ENCODE peak calls at places on chromosomes 13 and 19, in nine cellular contexts. C is stomach; P is tibial nerve; R is Peyer's patch; S is effector memory CD4-positive, alpha-beta T cell; F is uterus; X is H9; G is PC-3; Z is PC-9. H is an unnamed sample.
A peak's percentile ranks its signal among the peaks of the same experiment; 100 is the strongest.

GRCh38 chr13:40660692-40661091 is 5.7 kb downstream of the FOXO1 start:
- DNase-seq in X (no peak), F (no peak), R (no peak), C (no peak), P (no peak), Z (no peak), S (no peak), G (no peak), H (no peak)

GRCh38 chr13:114015111-114015551 is 41.3 kb upstream of the C13orf46 start:
- DNase-seq in P (no peak), Z (no peak), S (no peak), G (no peak), X (no peak), F (no peak), R (no peak), C (peak; percentile 58), H (no peak)

GRCh38 chr19:3881272-3882040 is 971 bp downstream of the ATCAY start:
- DNase-seq in C (no peak), Z (no peak), X (peak; percentile 59), S (no peak), G (no peak), R (no peak), P (no peak), F (no peak), H (no peak)

GRCh38 chr13:40539954-40540706 is 126.3 kb downstream of the FOXO1 start:
- DNase-seq in P (no peak), R (no peak), F (no peak), Z (peak; percentile 46), G (peak; percentile 84), C (no peak), X (peak; percentile 49), S (no peak), H (peak; percentile 34)

GRCh38 chr13:43368003-43368402 is 344.6 kb downstream of the DNAJC15 start:
- DNase-seq in S (no peak), F (no peak), P (no peak), R (no peak), Z (no peak), X (no peak), G (no peak), C (no peak), H (no peak)

GRCh38 chr19:33468361-33469170 is 53.0 kb downstream of the PEPD start:
- DNase-seq in Z (no peak), G (no peak), X (peak; percentile 14), S (no peak), R (peak; percentile 47), P (no peak), F (no peak), C (no peak), H (no peak)

GRCh38 chr19:46159418-46159817 is 11.4 kb downstream of the IGFL2 start:
- DNase-seq in X (no peak), Z (no peak), F (no peak), R (no peak), P (no peak), C (no peak), S (no peak), G (no peak), H (no peak)

GRCh38 chr19:15251749-15252397 is 19.6 kb upstream of the EPHX3 start:
- DNase-seq in C (peak; percentile 33), G (peak; percentile 55), Z (peak; percentile 72), P (peak; percentile 56), F (peak; percentile 93), R (no peak), X (peak; percentile 84), S (no peak), H (peak; percentile 74)

GRCh38 chr19:48815870-48816501 is 5.2 kb upstream of the BCAT2 start:
- DNase-seq in C (peak; percentile 62), F (no peak), P (no peak), R (no peak), G (no peak), Z (peak; percentile 31), X (no peak), S (no peak), H (peak; percentile 84)

GRCh38 chr13:50685491-50685890 is 158.0 kb downstream of the DLEU7 start:
- DNase-seq in G (peak; percentile 30), Z (peak; percentile 12), S (no peak), P (peak; percentile 78), R (no peak), X (no peak), C (peak; percentile 86), F (peak; percentile 30), H (peak; percentile 34)

GRCh38 chr19:1227655-1228054 is 10.2 kb downstream of the CBARP start:
- DNase-seq in X (no peak), S (no peak), P (no peak), C (peak; percentile 83), R (no peak), G (no peak), F (no peak), Z (no peak), H (no peak)

GRCh38 chr19:8148410-8149231 is 771 bp downstream of the FBN3 start:
- DNase-seq in S (no peak), C (no peak), P (no peak), F (no peak), R (no peak), Z (no peak), X (peak; percentile 94), G (peak; percentile 43), H (no peak)

GRCh38 chr19:33785795-33786194 is 10.9 kb upstream of the KCTD15 start:
- DNase-seq in C (no peak), X (no peak), G (peak; percentile 70), P (no peak), Z (no peak), S (no peak), F (no peak), R (no peak), H (no peak)

GRCh38 chr19:56839665-56840451 is 668 bp downstream of the PEG3 start:
- DNase-seq in R (peak; percentile 53), F (peak; percentile 98), G (peak; percentile 73), S (no peak), X (no peak), Z (no peak), C (peak; percentile 61), P (peak; percentile 90), H (peak; percentile 97)

GRCh38 chr19:57099199-57099661 is 20.6 kb upstream of the USP29 start:
- DNase-seq in P (no peak), F (peak; percentile 61), X (peak; percentile 65), S (peak; percentile 24), C (peak; percentile 49), G (peak; percentile 71), R (no peak), Z (peak; percentile 52), H (peak; percentile 35)

GRCh38 chr19:39645800-39646411 is 9.8 kb upstream of the LGALS16 start:
- DNase-seq in C (no peak), P (no peak), S (no peak), R (no peak), X (no peak), F (no peak), Z (peak; percentile 8), G (peak; percentile 22), H (no peak)

GRCh38 chr13:90792335-90792734 is 555.2 kb upstream of the MIR17HG start:
- DNase-seq in Z (no peak), G (peak; percentile 51), C (no peak), R (no peak), S (no peak), X (no peak), F (no peak), P (no peak), H (no peak)

GRCh38 chr19:17999685-18000479 is 8.1 kb upstream of the ARRDC2 start:
- DNase-seq in F (no peak), R (no peak), S (no peak), P (no peak), G (no peak), C (no peak), X (no peak), Z (no peak), H (no peak)

GRCh38 chr19:40387151-40387550 is 2.8 kb downstream of the HIPK4 start:
- DNase-seq in P (no peak), F (no peak), Z (no peak), X (no peak), G (no peak), C (no peak), S (no peak), R (no peak), H (no peak)

GRCh38 chr13:101416181-101417042 is at the start of gene NALCN:
- DNase-seq in C (no peak), G (peak; percentile 39), S (no peak), F (no peak), R (no peak), Z (peak; percentile 55), X (peak; percentile 39), P (no peak), H (peak; percentile 28)

GRCh38 chr13:30355405-30355741 is 48.0 kb upstream of the KATNAL1 start:
- DNase-seq in F (no peak), C (peak; percentile 45), G (no peak), S (no peak), P (no peak), Z (no peak), R (no peak), X (peak; percentile 47), H (no peak)

GRCh38 chr13:111126509-111126908 is 11.4 kb downstream of the ARHGEF7 start:
- DNase-seq in F (no peak), G (no peak), P (no peak), R (no peak), Z (no peak), S (no peak), C (no peak), X (no peak), H (no peak)
- H3K9me3 ChIP-seq in F (no peaks in the 10 kb centered on the region), G (no peaks in the 10 kb centered on the region), P (no peaks in the 10 kb centered on the region), R (no peaks in the 10 kb centered on the region), Z (no peaks in the 10 kb centered on the region), S (no peaks in the 10 kb centered on the region), C (no peaks in the 10 kb centered on the region), X (no peaks in the 10 kb centered on the region), H (no peaks in the 10 kb centered on the region)

GRCh38 chr19:9566729-9567128 is 17.6 kb downstream of the ZNF121 start:
- DNase-seq in X (no peak), F (no peak), R (no peak), G (no peak), C (no peak), S (no peak), Z (no peak), P (no peak), H (no peak)
- H3K9me3 ChIP-seq in X (peaks cover 66% of the 10 kb centered on the region), F (peaks cover 7% of the 10 kb centered on the region), R (no peaks in the 10 kb centered on the region), G (peaks cover 87% of the 10 kb centered on the region), C (peaks cover 78% of the 10 kb centered on the region), S (peaks cover 58% of the 10 kb centered on the region), Z (peaks cover 98% of the 10 kb centered on the region), P (peaks cover 98% of the 10 kb centered on the region), H (peaks cover 2% of the 10 kb centered on the region)

GRCh38 chr19:58212336-58213074 is 16.2 kb upstream of the ZNF544 start:
- DNase-seq in X (no peak), Z (no peak), S (no peak), P (no peak), C (no peak), R (no peak), F (no peak), G (no peak), H (no peak)
- H3K9me3 ChIP-seq in X (peaks cover 45% of the 10 kb centered on the region), Z (peaks cover 97% of the 10 kb centered on the region), S (peaks cover 89% of the 10 kb centered on the region), P (peaks cover 100% of the 10 kb centered on the region), C (peaks cover 97% of the 10 kb centered on the region), R (no peaks in the 10 kb centered on the region), F (no peaks in the 10 kb centered on the region), G (peaks cover 74% of the 10 kb centered on the region), H (peaks cover 22% of the 10 kb centered on the region)

DNA sequence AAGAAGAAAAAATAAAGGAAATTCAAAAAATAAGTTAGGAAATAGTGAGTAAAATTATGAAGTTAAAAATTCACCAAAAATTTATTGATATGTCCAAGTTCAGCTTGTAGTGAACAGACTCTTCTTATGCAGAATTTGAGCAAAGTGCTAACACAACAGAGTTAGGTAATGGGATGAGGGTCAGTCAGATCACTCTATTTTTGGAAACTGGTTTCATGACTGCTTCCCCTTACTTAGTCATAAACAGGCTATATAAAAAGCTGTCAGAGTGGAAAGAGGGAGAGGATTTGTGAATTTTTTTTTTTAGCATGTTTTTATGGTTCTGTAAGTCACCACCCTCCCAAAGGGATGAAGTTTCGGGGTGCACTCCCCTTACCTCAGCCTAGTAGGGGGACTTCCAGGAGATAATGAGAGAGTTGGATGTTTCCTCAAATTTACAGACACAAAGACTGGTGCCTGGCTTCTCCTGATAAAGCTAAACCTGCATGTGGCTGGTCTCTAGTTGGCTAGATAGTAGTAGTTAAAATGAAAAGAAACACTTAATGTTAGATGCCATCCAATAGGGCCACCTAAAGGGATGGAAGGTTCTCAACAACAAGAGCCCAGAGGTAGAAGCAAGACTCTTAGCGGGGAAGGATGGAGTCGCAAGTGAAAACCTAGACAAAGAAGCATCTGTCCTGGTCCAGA is 4.5 kb downstream of the CPB2 start:
- DNase-seq in X (no peak), C (no peak), Z (no peak), R (no peak), G (no peak), P (no peak), S (no peak), F (no peak), H (no peak)
- H3K9me3 ChIP-seq in X (no peaks in the 10 kb centered on the region), C (no peaks in the 10 kb centered on the region), Z (no peaks in the 10 kb centered on the region), R (no peaks in the 10 kb centered on the region), G (no peaks in the 10 kb centered on the region), P (no peaks in the 10 kb centered on the region), S (no peaks in the 10 kb centered on the region), F (no peaks in the 10 kb centered on the region), H (no peaks in the 10 kb centered on the region)

H was measured in body of pancreas.